ENCODE peak calls at places on chromosomes 11 and 22, in six cellular contexts. E is H9, P is IMR-90, F is mesenchymal stem cell, B is neuronal stem cell, G is trophoblast cell. A is an unnamed sample.

GRCh38 chr11:95147364-95147905 is 57.8 kb downstream of the ENDOD1 start:
- DNase-seq in P (peak; percentile 93), G (peak; percentile 30), E (no peak), B (no peak), F (peak; percentile 98), A (no peak)

GRCh38 chr22:28783786-28784671 is 11.5 kb downstream of the CCDC117 start:
- DNase-seq in P (peak; percentile 52), G (no peak), B (no peak), E (no peak), F (peak; percentile 78), A (no peak)

GRCh38 chr11:59010693-59011092 is 71.4 kb downstream of the GLYATL1 start:
- DNase-seq in F (no peak), E (no peak), G (no peak), P (no peak), B (no peak), A (no peak)

GRCh38 chr11:118002541-118003019 is 16.4 kb downstream of the IL10RA start:
- DNase-seq in F (peak; percentile 87), B (peak; percentile 31), E (no peak), P (no peak), G (peak; percentile 42), A (no peak)

GRCh38 chr11:96045622-96046456 is 121.9 kb upstream of the MTMR2 start:
- DNase-seq in F (peak; percentile 40), P (peak; percentile 63), B (no peak), G (no peak), E (peak; percentile 82), A (peak; percentile 57)

GRCh38 chr11:57787205-57787604 is 25.6 kb downstream of the CTNND1 start:
- DNase-seq in B (no peak), P (no peak), G (no peak), F (peak; percentile 7), E (no peak), A (no peak)

GRCh38 chr11:111361874-111362273 is 17.2 kb downstream of the POU2AF1 start:
- DNase-seq in G (no peak), E (no peak), B (no peak), P (no peak), F (no peak), A (no peak)

GRCh38 chr11:102226702-102227101 is 90.6 kb upstream of the BIRC3 start:
- DNase-seq in P (peak; percentile 88), G (no peak), B (no peak), F (peak; percentile 62), E (no peak), A (no peak)

GRCh38 chr11:121909571-121909970 is 206.4 kb downstream of the BLID start:
- DNase-seq in P (no peak), B (no peak), F (peak; percentile 7), G (no peak), E (no peak), A (no peak)

GRCh38 chr11:61061081-61061826 is 41.0 kb upstream of the CD5 start:
- DNase-seq in B (no peak), G (peak; percentile 24), F (no peak), P (no peak), E (peak; percentile 4), A (no peak)

GRCh38 chr11:86703992-86704391 is 31.6 kb upstream of the ME3 start:
- DNase-seq in G (no peak), E (no peak), P (no peak), B (no peak), F (no peak), A (no peak)

GRCh38 chr22:18970180-18970947 is 34.3 kb upstream of the PRODH start:
- DNase-seq in G (peak; percentile 21), E (peak; percentile 64), B (peak; percentile 49), F (peak; percentile 7), P (no peak), A (no peak)

GRCh38 chr11:62508336-62509058 is 38.1 kb downstream of the AHNAK start:
- DNase-seq in G (peak; percentile 97), E (peak; percentile 85), F (peak; percentile 92), P (peak; percentile 36), B (peak; percentile 61), A (peak; percentile 43)

GRCh38 chr11:79427126-79427525 is 13.7 kb downstream of the TENM4 start:
- DNase-seq in F (no peak), P (no peak), B (no peak), G (no peak), E (no peak), A (no peak)

GRCh38 chr11:16080688-16081388 is 275.5 kb downstream of the SOX6 start:
- DNase-seq in E (no peak), G (no peak), B (no peak), F (no peak), P (peak; percentile 11), A (no peak)

GRCh38 chr11:47641585-47642098 is 717 bp downstream of the MTCH2 start:
- DNase-seq in G (no peak), F (no peak), E (no peak), B (no peak), P (no peak), A (no peak)

GRCh38 chr11:45436118-45436517 is 150.0 kb upstream of the SYT13 start:
- DNase-seq in F (no peak), E (no peak), P (no peak), G (no peak), B (no peak), A (no peak)

GRCh38 chr11:721913-722811 is 16.1 kb downstream of the EPS8L2 start:
- DNase-seq in E (peak; percentile 36), P (no peak), F (no peak), G (no peak), B (no peak), A (no peak)

GRCh38 chr11:29022676-29023075 is 914.5 kb downstream of the METTL15 start:
- DNase-seq in P (no peak), B (no peak), E (no peak), G (no peak), F (no peak), A (no peak)

GRCh38 chr11:130848361-130849214 is 67.7 kb downstream of the SNX19 start:
- DNase-seq in P (no peak), F (no peak), E (no peak), B (no peak), G (no peak), A (no peak)

GRCh38 chr22:23823331-23823791 is 15.4 kb downstream of the DERL3 start:
- DNase-seq in P (no peak), B (no peak), G (peak; percentile 93), F (no peak), E (no peak), A (no peak)

GRCh38 chr11:24421766-24422165 is 75.1 kb upstream of the LUZP2 start:
- DNase-seq in E (no peak), P (peak; percentile 7), F (no peak), G (no peak), B (no peak), A (no peak)

GRCh38 chr11:78574386-78575381 is at the start of gene NARS2:
- DNase-seq in G (peak; percentile 95), P (peak; percentile 97), E (peak; percentile 96), F (peak; percentile 96), B (peak; percentile 95), A (peak; percentile 96)

GRCh38 chr11:14114269-14114668 is 151.7 kb downstream of the SPON1 start:
- DNase-seq in P (no peak), G (no peak), E (no peak), F (no peak), B (no peak), A (no peak)

GRCh38 chr11:64110465-64111375 is 55.2 kb downstream of the MACROD1 start:
- DNase-seq in B (no peak), G (no peak), P (no peak), F (no peak), E (no peak), A (no peak)

GRCh38 chr11:129155745-129156144 is 36.4 kb downstream of the ARHGAP32 start:
- DNase-seq in P (no peak), B (no peak), F (no peak), E (no peak), G (no peak), A (no peak)

GRCh38 chr11:117839936-117840813 is 15.6 kb upstream of the FXYD2 start:
- DNase-seq in F (no peak), G (no peak), B (no peak), P (no peak), E (peak; percentile 17), A (no peak)

GRCh38 chr11:78131956-78132355 is 7.5 kb downstream of the ALG8 start:
- DNase-seq in E (no peak), P (peak; percentile 75), F (no peak), G (peak; percentile 85), B (no peak), A (no peak)

GRCh38 chr11:76318744-76319384 is 62.1 kb downstream of the THAP12 start:
- DNase-seq in B (peak; percentile 81), F (peak; percentile 67), E (peak; percentile 88), G (peak; percentile 78), P (peak; percentile 61), A (peak; percentile 94)

GRCh38 chr22:37696657-37697539 is at the start of gene TRIOBP:
- DNase-seq in G (peak; percentile 96), P (peak; percentile 91), F (peak; percentile 95), E (peak; percentile 99), B (peak; percentile 96), A (peak; percentile 92)

GRCh38 chr11:74770456-74770855 is 21.8 kb downstream of the RNF169 start:
- DNase-seq in E (no peak), P (peak; percentile 68), G (no peak), B (no peak), F (no peak), A (no peak)
- H3K14ac ChIP-seq in E (no peak overlapping the region), P (no peak overlapping the region), G (no peak overlapping the region), B (no peak overlapping the region), F (no peak overlapping the region), A (no peak overlapping the region)

DNA sequence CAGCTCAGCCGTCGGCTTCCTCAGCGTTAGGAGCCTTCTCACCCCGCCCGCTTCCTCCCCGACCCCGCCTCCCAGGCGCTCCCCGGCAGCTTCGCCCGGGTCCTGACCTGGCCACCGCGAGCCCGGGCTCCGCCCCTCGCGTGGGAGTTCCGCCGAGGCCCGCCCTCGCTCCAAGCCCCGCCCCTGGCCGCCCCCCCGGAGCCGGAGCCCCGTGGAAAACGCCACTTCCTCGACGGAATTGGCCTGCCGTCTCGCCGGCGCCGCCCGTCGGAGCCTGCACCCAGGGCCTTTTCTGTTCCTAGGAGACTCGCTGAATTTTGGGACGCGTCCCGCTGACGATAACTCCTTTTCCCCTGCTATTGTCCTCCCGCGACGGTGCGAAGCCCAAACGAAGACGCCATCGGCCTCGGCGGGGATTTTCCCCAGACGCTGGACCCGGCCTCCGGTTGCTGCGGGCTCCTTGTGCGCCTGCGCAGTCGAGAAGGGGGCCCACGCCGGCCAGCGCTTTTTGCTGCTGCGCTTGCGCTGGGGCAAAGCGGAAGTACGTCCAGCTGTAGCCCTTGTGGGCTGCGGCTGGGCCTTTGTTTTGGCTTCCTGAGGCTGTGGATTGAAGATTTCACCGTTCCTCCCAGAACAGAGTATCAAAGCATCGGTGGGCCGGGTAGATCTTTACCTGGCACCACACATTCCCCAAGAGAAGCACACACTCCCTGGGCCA is 10.0 kb downstream of the RELA start:
- DNase-seq in B (peak; percentile 91), E (peak; percentile 94), P (peak; percentile 93), G (peak; percentile 95), F (peak; percentile 96), A (peak; percentile 93)
- H3K14ac ChIP-seq in B (no peak overlapping the region), E (peak overlapping the region; percentile 72), P (peak overlapping the region; percentile 99), G (peak overlapping the region; percentile 93), F (peak overlapping the region; percentile 37), A (no peak overlapping the region)

GRCh38 chr22:27454807-27455450 is 346.6 kb downstream of the MN1 start:
- DNase-seq in F (no peak), P (no peak), B (no peak), G (no peak), E (no peak), A (no peak)
- H3K14ac ChIP-seq in F (no peak overlapping the region), P (no peak overlapping the region), B (no peak overlapping the region), G (no peak overlapping the region), E (no peak overlapping the region), A (no peak overlapping the region)

GRCh38 chr11:30433831-30434230 is 110.9 kb downstream of the ARL14EP start:
- DNase-seq in E (no peak), F (no peak), P (no peak), B (no peak), G (no peak), A (no peak)
- H3K14ac ChIP-seq in E (no peak overlapping the region), F (no peak overlapping the region), P (no peak overlapping the region), B (no peak overlapping the region), G (no peak overlapping the region), A (no peak overlapping the region)